ENCODE peak calls at places on chromosomes 1 and 21, in eight cellular contexts. W, U, K, T, H, C, J and P are unnamed samples.

GRCh38 chr1:97796716-97797115 is 124.1 kb downstream of the DPYD start:
- DNase-seq in K (no peak), T (no peak), U (no peak), J (no peak), H (no peak), W (no peak), C (no peak), P (no peak)

GRCh38 chr1:242523282-242523967 is 1.1 kb downstream of the PLD5 start:
- DNase-seq in J (no peak), T (peak), U (no peak), W (peak), C (no peak), H (no peak), K (peak), P (no peak)

GRCh38 chr1:68217060-68217554 is 15.2 kb downstream of the WLS start:
- DNase-seq in J (no peak), H (no peak), T (no peak), U (no peak), C (no peak), K (no peak), W (no peak), P (no peak)

GRCh38 chr1:56330400-56331026 is 248.8 kb downstream of the PLPP3 start:
- DNase-seq in H (no peak), T (no peak), J (peak), K (no peak), U (no peak), C (no peak), W (no peak), P (no peak)

GRCh38 chr1:200938955-200939354 is 44.3 kb downstream of the INAVA start:
- DNase-seq in K (no peak), C (no peak), W (peak), J (peak), H (no peak), U (no peak), T (no peak), P (no peak)

GRCh38 chr1:116066868-116067563 is 44.2 kb upstream of the MAB21L3 start:
- DNase-seq in T (no peak), J (no peak), W (no peak), U (no peak), C (no peak), K (no peak), H (no peak), P (no peak)

GRCh38 chr1:51642739-51643142 is 25.8 kb downstream of the OSBPL9 start:
- DNase-seq in T (no peak), K (no peak), C (no peak), U (no peak), J (no peak), W (no peak), H (peak), P (no peak)

GRCh38 chr21:37712204-37712934 is 203.9 kb downstream of the KCNJ6 start:
- DNase-seq in U (peak), W (no peak), H (no peak), C (peak), T (peak), K (peak), J (peak), P (no peak)

GRCh38 chr1:190175320-190175719 is 302.3 kb downstream of the BRINP3 start:
- DNase-seq in W (no peak), T (no peak), U (no peak), H (no peak), J (no peak), C (no peak), K (no peak), P (no peak)

GRCh38 chr1:195915826-195916225 is 692.4 kb downstream of the KCNT2 start:
- DNase-seq in H (no peak), T (no peak), W (no peak), C (no peak), J (no peak), U (no peak), K (no peak), P (no peak)

GRCh38 chr1:16167331-16168143 is 11.7 kb upstream of the EPHA2 start:
- DNase-seq in C (peak), W (peak), H (no peak), T (peak), K (peak), J (no peak), U (peak), P (no peak)

GRCh38 chr21:18275740-18276139 is 31.1 kb downstream of the CHODL start:
- DNase-seq in C (no peak), T (no peak), K (no peak), U (no peak), H (no peak), J (no peak), W (no peak), P (no peak)

GRCh38 chr1:40868051-40868723 is 6.0 kb upstream of the CITED4 start:
- DNase-seq in W (no peak), K (no peak), T (no peak), H (no peak), C (peak), U (peak), J (no peak), P (no peak)

GRCh38 chr1:3162483-3162882 is 93.5 kb downstream of the PRDM16 start:
- DNase-seq in C (no peak), T (no peak), K (no peak), H (no peak), J (no peak), W (no peak), U (no peak), P (no peak)

GRCh38 chr1:3164671-3165070 is 95.7 kb downstream of the PRDM16 start:
- DNase-seq in U (no peak), K (no peak), T (no peak), W (no peak), H (no peak), J (no peak), C (no peak), P (no peak)

GRCh38 chr1:3160647-3161046 is 91.6 kb downstream of the PRDM16 start:
- DNase-seq in W (no peak), H (no peak), K (no peak), T (no peak), C (no peak), J (no peak), U (no peak), P (no peak)

GRCh38 chr1:3161130-3161840 is 92.3 kb downstream of the PRDM16 start:
- DNase-seq in C (no peak), W (no peak), J (no peak), H (no peak), T (no peak), K (no peak), U (peak), P (no peak)

GRCh38 chr1:3163356-3163755 is 94.4 kb downstream of the PRDM16 start:
- DNase-seq in C (no peak), K (no peak), W (no peak), T (no peak), J (no peak), H (no peak), U (no peak), P (no peak)
- TF ChIP-seq POLR2AphosphoS5 in C (no peak), K (no peak), W (no peak), T (no peak), J (no peak), H (no peak), U (no peak), P (no peak)

DNA sequence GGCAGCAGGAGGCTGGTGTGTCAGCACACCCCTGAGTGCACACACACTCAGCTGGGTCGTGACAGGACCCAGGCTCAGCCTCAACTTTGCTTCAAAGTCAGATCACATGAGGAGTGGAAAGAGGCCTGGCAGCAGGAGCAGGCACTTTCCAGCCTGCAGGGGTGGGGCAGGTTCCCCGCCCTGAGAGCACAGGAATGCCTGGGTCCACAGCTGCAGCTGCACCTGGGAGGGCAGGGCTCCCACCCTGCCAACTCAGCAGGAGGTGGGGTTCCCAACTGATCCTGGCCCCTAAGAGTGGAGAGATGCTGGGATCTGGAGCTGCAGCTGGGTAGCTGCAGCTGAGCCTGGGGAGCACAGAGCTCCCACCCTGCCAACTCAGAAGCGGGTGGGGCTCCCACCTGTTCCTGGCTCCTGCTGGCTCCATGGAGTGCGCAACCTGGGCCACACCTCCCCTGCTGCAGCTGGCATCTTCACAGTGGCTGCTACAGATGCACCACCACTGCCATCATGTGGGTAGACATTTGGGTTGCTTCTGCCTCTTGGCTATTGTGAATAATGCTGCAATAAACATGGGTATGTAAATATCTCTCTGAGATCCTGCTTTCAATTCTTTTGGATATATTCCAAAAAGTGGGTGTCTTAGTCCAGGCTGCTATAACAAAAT is 415.4 kb downstream of the TTLL7 start:
- DNase-seq in C (no peak), J (no peak), W (no peak), H (no peak), T (no peak), K (no peak), U (no peak), P (no peak)
- TF ChIP-seq CTCF in C (no peak), J (no peak), W (no peak), H (no peak), T (peak), K (peak), U (no peak), P (no peak)

DNA sequence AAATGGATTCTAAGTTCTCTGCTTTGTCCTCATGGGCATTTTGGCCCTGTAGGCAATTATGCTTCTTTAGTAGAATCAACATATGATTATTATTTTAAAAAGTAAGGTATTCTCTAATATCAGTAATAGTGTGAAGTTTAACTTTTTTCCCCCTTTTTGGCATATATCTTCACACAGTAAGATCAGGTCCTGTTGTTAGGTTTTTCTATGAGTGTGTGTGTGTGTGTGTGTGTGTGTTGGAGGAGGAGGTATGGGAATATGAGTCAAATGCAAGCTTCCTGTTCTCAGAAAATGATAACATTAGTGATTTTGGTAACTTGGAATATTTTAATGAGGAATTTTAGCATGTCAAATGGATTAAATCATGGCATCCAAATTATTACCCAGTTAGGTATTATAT is 65.7 kb upstream of the BCL10 start:
- DNase-seq in W (no peak), C (no peak), K (no peak), J (no peak), T (no peak), U (no peak), H (no peak), P (no peak)
- TF ChIP-seq POLR2AphosphoS5 in W (no peak), C (no peak), K (no peak), J (no peak), T (no peak), U (no peak), H (no peak), P (no peak)

DNA sequence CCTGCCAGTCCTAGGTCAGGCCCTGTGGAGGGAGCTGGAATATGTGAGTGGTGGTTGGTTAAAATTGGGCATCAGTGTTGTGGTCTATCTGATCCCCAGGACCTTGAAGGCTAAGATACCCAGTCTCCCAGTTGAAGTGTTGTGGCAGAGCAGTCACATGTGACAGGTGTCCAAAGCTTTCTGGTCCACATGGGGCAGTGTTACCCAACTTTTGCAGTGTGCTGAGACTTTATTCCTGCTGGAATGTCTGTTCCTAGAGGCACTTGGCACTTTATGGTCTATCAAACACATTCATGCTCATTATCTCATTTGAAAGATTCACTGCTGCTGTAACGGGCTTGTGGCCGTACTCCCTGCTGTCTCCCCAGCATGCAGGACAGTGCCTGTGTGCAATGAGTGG is 21.0 kb upstream of the LORICRIN start:
- DNase-seq in H (no peak), K (no peak), W (no peak), U (no peak), C (peak), T (peak), J (no peak), P (no peak)
- TF ChIP-seq CTCF in H (no peak), K (no peak), W (no peak), U (no peak), C (peak), T (peak), J (no peak), P (no peak)

GRCh38 chr1:3702528-3702927 is 49.7 kb upstream of the CCDC27 start:
- DNase-seq in J (no peak), C (no peak), U (no peak), W (no peak), H (no peak), K (no peak), T (no peak), P (no peak)
- TF ChIP-seq POLR2AphosphoS5 in J (no peak), C (no peak), U (no peak), W (no peak), H (no peak), K (no peak), T (no peak), P (no peak)

DNA sequence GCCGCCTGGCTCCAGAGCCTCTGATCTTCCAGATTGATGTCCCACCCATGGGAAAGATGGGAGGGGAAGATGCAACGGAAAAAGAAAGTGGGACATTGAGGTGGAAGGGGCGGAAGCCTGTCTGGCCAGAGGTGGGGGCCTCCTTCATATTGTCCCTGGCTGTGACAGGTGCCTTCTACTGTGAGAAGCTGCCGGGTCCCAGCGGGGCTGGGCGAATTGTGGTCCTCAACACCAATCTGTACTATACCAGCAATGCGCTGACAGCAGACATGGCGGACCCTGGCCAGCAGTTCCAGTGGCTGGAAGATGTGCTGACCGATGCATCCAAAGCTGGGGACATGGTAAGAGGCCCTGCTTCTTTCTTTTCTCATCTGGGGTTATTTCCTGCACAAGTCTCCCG is 5.6 kb upstream of the XKR8 start:
- DNase-seq in H (no peak), U (no peak), J (no peak), W (peak), T (no peak), C (no peak), K (no peak), P (no peak)
- TF ChIP-seq CTCF in H (no peak), U (no peak), J (no peak), W (no peak), T (no peak), C (no peak), K (no peak), P (no peak)

GRCh38 chr1:212475151-212475550 is 42.4 kb downstream of the NENF start:
- DNase-seq in K (no peak), J (no peak), H (no peak), T (no peak), W (no peak), U (no peak), C (no peak), P (no peak)

GRCh38 chr1:212479188-212479587 is 46.5 kb downstream of the NENF start:
- DNase-seq in U (no peak), W (no peak), J (no peak), T (no peak), C (no peak), K (no peak), H (peak), P (no peak)

GRCh38 chr1:212477680-212478466 is 45.2 kb downstream of the NENF start:
- DNase-seq in C (no peak), J (no peak), H (peak), T (no peak), K (no peak), W (no peak), U (no peak), P (no peak)

GRCh38 chr1:212478467-212479025 is 45.8 kb downstream of the NENF start:
- DNase-seq in H (peak), U (no peak), K (no peak), T (no peak), J (no peak), C (no peak), W (no peak), P (no peak)

GRCh38 chr1:212477014-212477679 is 44.4 kb downstream of the NENF start:
- DNase-seq in T (peak), U (peak), K (peak), H (peak), C (peak), J (peak), W (peak), P (peak)
- TF ChIP-seq POLR2AphosphoS5 in T (no peak), U (no peak), K (no peak), H (no peak), C (no peak), J (no peak), W (peak), P (no peak)

GRCh38 chr1:152960452-152961044 is 9.9 kb upstream of the SPRR4 start:
- DNase-seq in H (no peak), C (peak), U (no peak), T (peak), W (no peak), K (no peak), J (no peak), P (no peak)
- TF ChIP-seq CTCF in H (no peak), C (peak), U (no peak), T (peak), W (no peak), K (no peak), J (no peak), P (no peak)

DNA sequence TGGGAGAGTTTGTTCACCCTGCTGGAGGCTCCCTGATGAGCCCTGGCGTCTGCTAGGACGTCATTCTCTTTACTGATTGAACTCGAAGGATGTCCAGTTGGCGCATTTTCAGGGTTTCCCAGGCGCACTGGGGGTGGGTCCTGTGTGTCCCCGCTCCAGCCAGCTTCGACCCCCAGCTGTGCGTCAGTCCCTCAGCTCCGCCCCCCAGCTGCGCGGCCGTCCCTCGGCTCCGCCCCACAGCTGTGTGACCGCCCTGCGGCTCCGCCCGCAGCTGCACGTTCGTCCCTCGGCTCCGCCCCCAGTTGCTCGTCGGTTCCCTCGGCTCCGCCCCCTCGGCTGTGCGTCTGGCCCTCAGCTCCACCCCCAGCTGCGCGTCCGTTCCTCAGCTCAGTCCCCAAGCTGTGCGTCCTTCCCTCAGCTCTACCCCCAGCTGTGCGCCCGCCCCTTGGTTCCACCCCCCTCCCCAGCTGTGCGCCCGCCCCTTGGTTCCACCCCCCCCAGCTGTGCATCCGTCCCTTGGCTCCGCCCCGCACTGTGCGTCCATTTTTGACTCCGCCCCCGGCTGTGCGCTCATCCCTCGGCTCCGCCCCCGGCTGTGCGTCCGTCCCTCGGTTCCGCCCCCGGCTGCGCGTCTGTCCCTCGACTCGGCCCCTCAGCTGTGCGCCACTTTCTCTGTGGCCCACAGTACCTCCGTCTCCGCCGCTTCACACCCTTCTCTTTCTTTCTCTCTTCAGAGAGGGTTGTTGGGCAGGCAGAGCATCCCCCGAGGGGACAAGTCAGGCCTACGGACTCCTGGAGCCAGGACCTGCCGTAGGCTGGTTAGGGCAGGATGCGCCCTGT is 61.3 kb downstream of the FAAP20 start:
- DNase-seq in T (peak), W (peak), K (peak), C (peak), H (peak), U (peak), J (peak), P (peak)
- TF ChIP-seq POLR2AphosphoS5 in T (no peak), W (peak), K (no peak), C (no peak), H (peak), U (peak), J (no peak), P (no peak)

GRCh38 chr1:50426108-50426700 is 3.0 kb upstream of the DMRTA2 start:
- DNase-seq in T (peak), C (no peak), J (no peak), K (peak), W (no peak), H (no peak), U (no peak), P (no peak)

GRCh38 chr1:50424940-50425375 is 1.7 kb upstream of the DMRTA2 start:
- DNase-seq in K (peak), C (no peak), H (no peak), W (no peak), U (no peak), J (no peak), T (peak), P (no peak)

GRCh38 chr1:50426702-50427085 is 3.5 kb upstream of the DMRTA2 start:
- DNase-seq in K (peak), C (no peak), J (no peak), H (no peak), U (no peak), W (no peak), T (peak), P (no peak)

GRCh38 chr1:50424045-50424939 is 1.0 kb upstream of the DMRTA2 start:
- DNase-seq in C (no peak), U (no peak), T (peak), J (no peak), K (peak), H (no peak), W (no peak), P (no peak)

GRCh38 chr1:50425376-50426107 is 2.3 kb upstream of the DMRTA2 start:
- DNase-seq in K (peak), C (no peak), T (peak), W (no peak), U (no peak), H (no peak), J (no peak), P (no peak)
- TF ChIP-seq CTCF in K (peak), C (no peak), T (no peak), W (no peak), U (no peak), H (no peak), J (no peak), P (no peak)